ENCODE peak calls at places on chromosomes 7 and 10, in ten cellular contexts. H, E, T, P, N, R, Y, Z, Q and A are unnamed samples.

GRCh38 chr10:605632-606325 is 83.7 kb downstream of the DIP2C start:
- DNase-seq in N (no peak), R (no peak), P (no peak), Z (no peak), H (no peak), E (no peak), Q (no peak), T (no peak), Y (no peak), A (no peak)

GRCh38 chr7:25906760-25907159 is 245.2 kb upstream of the NFE2L3 start:
- DNase-seq in Z (no peak), Y (no peak), R (no peak), P (no peak), T (no peak), H (no peak), E (no peak), N (no peak), Q (no peak), A (no peak)

GRCh38 chr7:32410545-32410944 is 79.6 kb downstream of the LSM5 start:
- DNase-seq in H (no peak), E (no peak), P (no peak), Z (no peak), N (no peak), R (no peak), T (no peak), Y (no peak), Q (no peak), A (no peak)

GRCh38 chr7:935321-936130 is 19.0 kb downstream of the ADAP1 start:
- DNase-seq in P (no peak), H (no peak), R (no peak), Q (no peak), N (no peak), T (no peak), Y (no peak), E (peak; percentile 61), Z (no peak), A (no peak)

GRCh38 chr10:132626019-132626760 is 88.6 kb downstream of the INPP5A start:
- DNase-seq in Q (no peak), R (no peak), E (peak; percentile 63), N (no peak), Y (no peak), Z (no peak), H (no peak), P (no peak), T (no peak), A (no peak)

GRCh38 chr10:31528834-31529233 is 209.8 kb downstream of the ZEB1 start:
- DNase-seq in Y (no peak), H (no peak), P (no peak), Z (no peak), R (no peak), E (no peak), T (no peak), N (no peak), Q (no peak), A (peak; percentile 56)

GRCh38 chr10:131667047-131667446 is 233.8 kb upstream of the PPP2R2D start:
- DNase-seq in N (no peak), Y (no peak), T (no peak), P (no peak), R (no peak), E (peak; percentile 30), Z (no peak), H (no peak), Q (no peak), A (no peak)

GRCh38 chr7:95607477-95608010 is 11.2 kb upstream of the PDK4 start:
- DNase-seq in N (no peak), H (no peak), Z (no peak), R (no peak), E (no peak), P (no peak), Y (no peak), T (no peak), Q (no peak), A (peak; percentile 4)

GRCh38 chr10:630581-631073 is 58.8 kb downstream of the DIP2C start:
- DNase-seq in P (no peak), Y (no peak), Q (no peak), E (no peak), T (no peak), Z (no peak), N (no peak), H (peak; percentile 43), R (no peak), A (no peak)

GRCh38 chr7:133530682-133531081 is 277.8 kb downstream of the EXOC4 start:
- DNase-seq in E (no peak), R (no peak), Q (no peak), T (no peak), H (no peak), P (no peak), Z (no peak), N (peak; percentile 5), Y (no peak), A (peak; percentile 7)

GRCh38 chr10:12042409-12042796 is 206 bp downstream of the UPF2 start:
- DNase-seq in Y (peak; percentile 43), Q (no peak), H (no peak), E (no peak), R (no peak), T (peak; percentile 39), N (peak; percentile 56), Z (no peak), P (peak; percentile 33), A (no peak)

GRCh38 chr7:142866361-142867096 is 11.7 kb downstream of the EPHB6 start:
- DNase-seq in Q (peak; percentile 33), P (no peak), Z (peak; percentile 29), T (no peak), E (no peak), H (peak; percentile 20), R (peak; percentile 85), N (peak; percentile 24), Y (peak; percentile 66), A (no peak)

GRCh38 chr10:89393898-89394297 is 1.5 kb downstream of the IFIT1 start:
- DNase-seq in T (no peak), E (no peak), P (no peak), R (no peak), H (no peak), N (no peak), Q (no peak), Z (no peak), Y (no peak), A (no peak)

GRCh38 chr7:83119002-83119358 is 43.7 kb downstream of the PCLO start:
- DNase-seq in Q (no peak), Z (no peak), T (no peak), R (no peak), E (no peak), N (no peak), H (no peak), Y (no peak), P (no peak), A (no peak)